ENCODE peak calls at places on chromosomes 4 and X, in five cellular contexts. D is prostate gland; O is neural progenitor cell; M is CD8-positive, alpha-beta T cell; Z is mammary epithelial cell. S is an unnamed sample. For H3K4me1, the result is how much of the 10 kb centered on the place peaks cover.

GRCh38 chrX:146238173-146238572 is 420.5 kb downstream of the SLITRK2 start:
- DNase-seq in D (no peak), O (no peak), M (no peak), Z (no peak), S (no peak)

GRCh38 chrX:129980540-129981206 is 1.8 kb upstream of the BCORL1 start:
- DNase-seq in D (no peak), O (peak), M (no peak), Z (no peak), S (peak)

GRCh38 chr4:137576437-137576836 is 44.1 kb upstream of the PCDH18 start:
- DNase-seq in D (no peak), O (no peak), M (no peak), Z (no peak), S (no peak)

GRCh38 chr4:176422031-176422430 is 102.3 kb downstream of the SPCS3 start:
- DNase-seq in D (no peak), O (no peak), M (no peak), Z (no peak), S (no peak)

GRCh38 chr4:159776915-159777314 is 674.0 kb downstream of the RAPGEF2 start:
- DNase-seq in D (no peak), O (peak), M (no peak), Z (no peak), S (no peak)

GRCh38 chrX:24241822-24242648 is 71.8 kb downstream of the SUPT20HL2 start:
- DNase-seq in D (no peak), O (peak), M (no peak), Z (no peak), S (no peak)

GRCh38 chr4:66501986-66502385 is 831.7 kb upstream of the EPHA5 start:
- DNase-seq in D (no peak), O (no peak), M (no peak), Z (no peak), S (no peak)

GRCh38 chrX:146615807-146616206 is 193.8 kb upstream of the CXorf51B start:
- DNase-seq in D (no peak), O (no peak), M (no peak), Z (no peak), S (no peak)

GRCh38 chrX:12210196-12210815 is 72.0 kb downstream of the FRMPD4 start:
- DNase-seq in D (no peak), O (no peak), M (no peak), Z (peak), S (no peak)

GRCh38 chrX:35016051-35016450 is 73.5 kb downstream of the FAM47B start:
- DNase-seq in D (no peak), O (no peak), M (no peak), Z (no peak), S (no peak)

GRCh38 chrX:78029663-78030062 is 60.2 kb upstream of the PGAM4 start:
- DNase-seq in D (peak), O (peak), M (no peak), Z (peak), S (no peak)

GRCh38 chrX:15721911-15722310 is 16.2 kb upstream of the CA5B start:
- DNase-seq in D (no peak), O (no peak), M (no peak), Z (no peak), S (no peak)

GRCh38 chr4:89586864-89587263 is 250.1 kb downstream of the SNCA start:
- DNase-seq in D (no peak), O (peak), M (no peak), Z (no peak), S (no peak)

GRCh38 chrX:50448565-50448964 is 22.1 kb downstream of the DGKK start:
- DNase-seq in D (no peak), O (no peak), M (no peak), Z (peak), S (no peak)

GRCh38 chr4:158444621-158445020 is 77.1 kb upstream of the RXFP1 start:
- DNase-seq in D (no peak), O (no peak), M (no peak), Z (peak), S (no peak)

GRCh38 chrX:32293962-32294708 is 917.2 kb downstream of the DMD start:
- DNase-seq in D (no peak), O (no peak), M (no peak), Z (no peak), S (no peak)

GRCh38 chrX:100622989-100623388 is 13.6 kb downstream of the TSPAN6 start:
- DNase-seq in D (no peak), O (no peak), M (no peak), Z (no peak), S (peak)

GRCh38 chr4:4185528-4185927 is 41.2 kb downstream of the OTOP1 start:
- DNase-seq in D (no peak), O (no peak), M (no peak), Z (peak), S (no peak)

GRCh38 chrX:72268601-72269365 is 8.3 kb downstream of the RPS4X start:
- DNase-seq in D (no peak), O (no peak), M (no peak), Z (no peak), S (no peak)

GRCh38 chrX:35622601-35623000 is 175.5 kb upstream of the MAGEB16 start:
- DNase-seq in D (no peak), O (no peak), M (no peak), Z (no peak), S (no peak)

GRCh38 chr4:120922390-120923200 is at the start of gene PRDM5:
- DNase-seq in D (peak), O (peak), M (peak), Z (peak), S (peak)

GRCh38 chrX:97895751-97896150 is 1012.0 kb downstream of the RPA4 start:
- DNase-seq in D (no peak), O (no peak), M (no peak), Z (no peak), S (no peak)

GRCh38 chr4:30537462-30537861 is 182.7 kb upstream of the PCDH7 start:
- DNase-seq in D (no peak), O (no peak), M (no peak), Z (peak), S (no peak)

GRCh38 chr4:139665690-139666529 is at the start of gene MGST2:
- DNase-seq in D (peak), O (peak), M (peak), Z (peak), S (peak)

GRCh38 chr4:118974758-118975157 is 86.1 kb downstream of the SYNPO2 start:
- DNase-seq in D (no peak), O (no peak), M (no peak), Z (peak), S (no peak)

GRCh38 chr4:156705291-156705690 is 266.3 kb downstream of the PDGFC start:
- DNase-seq in D (no peak), O (no peak), M (no peak), Z (peak), S (no peak)

GRCh38 chrX:134006484-134007161 is 21.2 kb upstream of the GPC3 start:
- DNase-seq in D (no peak), O (no peak), M (no peak), Z (no peak), S (no peak)

GRCh38 chr4:77360451-77360850 is 203.4 kb downstream of the CCNG2 start:
- DNase-seq in D (no peak), O (peak), M (no peak), Z (no peak), S (no peak)

GRCh38 chrX:141632124-141632523 is 42.6 kb downstream of the SPANXA2 start:
- DNase-seq in D (no peak), O (no peak), M (no peak), Z (no peak), S (no peak)

GRCh38 chr4:1685604-1686150 is 1.6 kb upstream of the FAM53A start:
- DNase-seq in D (no peak), O (no peak), M (no peak), Z (no peak), S (no peak)

GRCh38 chrX:79413009-79413408 is 45.9 kb upstream of the ITM2A start:
- DNase-seq in D (no peak), O (peak), M (no peak), Z (peak), S (no peak)

GRCh38 chr4:45317276-45317675 is 590.9 kb upstream of the GNPDA2 start:
- DNase-seq in D (no peak), O (no peak), M (no peak), Z (peak), S (no peak)

GRCh38 chr4:177461606-177462005 is 19.4 kb upstream of the AGA start:
- DNase-seq in D (no peak), O (no peak), M (no peak), Z (no peak), S (no peak)

GRCh38 chr4:179872751-179873150 is 2370.5 kb upstream of the TENM3 start:
- DNase-seq in D (no peak), O (no peak), M (no peak), Z (no peak), S (no peak)

GRCh38 chr4:104394409-104394813 is 100.3 kb downstream of the CXXC4 start:
- DNase-seq in D (no peak), O (peak), M (no peak), Z (no peak), S (no peak)
- H3K4me3 ChIP-seq in D (no peak), O (no peak), M (no peak), Z (no peak), S (no peak)

GRCh38 chr4:87422104-87423052 is at the start of gene NUDT9:
- DNase-seq in D (peak), O (peak), M (peak), Z (peak), S (peak)
- H3K4me1 ChIP-seq in D (under half), O (under half), M (under half), Z (under half), S (under half)

GRCh38 chr4:83025563-83025962 is 9.4 kb upstream of the COPS4 start:
- DNase-seq in D (no peak), O (no peak), M (no peak), Z (no peak), S (no peak)
- H3K4me3 ChIP-seq in D (no peak), O (no peak), M (no peak), Z (no peak), S (no peak)

GRCh38 chr4:2850966-2851782 is 7.5 kb downstream of the ADD1 start:
- DNase-seq in D (no peak), O (no peak), M (no peak), Z (no peak), S (no peak)

GRCh38 chr4:2847297-2847871 is 3.7 kb downstream of the ADD1 start:
- DNase-seq in D (no peak), O (no peak), M (no peak), Z (no peak), S (no peak)

GRCh38 chr4:2848449-2848848 is 4.8 kb downstream of the ADD1 start:
- DNase-seq in D (no peak), O (no peak), M (no peak), Z (peak), S (no peak)

GRCh38 chr4:2852481-2852881 is 8.8 kb downstream of the ADD1 start:
- DNase-seq in D (no peak), O (no peak), M (no peak), Z (no peak), S (peak)

GRCh38 chr4:2849267-2850140 is 5.9 kb downstream of the ADD1 start:
- DNase-seq in D (no peak), O (no peak), M (no peak), Z (no peak), S (no peak)
- H3K4me1 ChIP-seq in D (under half), O (under half), M (half or more), Z (under half), S (under half)

GRCh38 chr4:73985528-73985852 is 2.5 kb downstream of the PPBP start:
- DNase-seq in D (no peak), O (no peak), M (no peak), Z (no peak), S (no peak)
- H3K4me3 ChIP-seq in D (no peak), O (no peak), M (no peak), Z (no peak), S (no peak)

GRCh38 chr4:84491420-84491819 is 7.7 kb downstream of the NKX6-1 start:
- DNase-seq in D (no peak), O (peak), M (no peak), Z (no peak), S (no peak)
- H3K4me1 ChIP-seq in D (under half), O (under half), M (under half), Z (under half), S (under half)